ENCODE peak calls at places on chromosome 22, in eight cellular contexts. H is GM20000, Y is chondrocyte, S is lung, L is spleen, V is fibroblast of lung, M is GM12865, Z is upper lobe of right lung. W is an unnamed sample.

GRCh38 chr22:24496234-24496633 is 1.1 kb downstream of the UPB1 start:
- DNase-seq in M (no peak), Y (peak; percentile 30), Z (no peak), S (no peak), H (no peak), L (no peak), V (no peak), W (no peak)

GRCh38 chr22:17875156-17875555 is 100.9 kb upstream of the BID start:
- DNase-seq in S (no peak), H (no peak), M (no peak), L (no peak), V (no peak), Z (no peak), Y (no peak), W (no peak)

GRCh38 chr22:22022255-22022840 is 39.8 kb upstream of the TOP3B start:
- DNase-seq in L (no peak), H (no peak), Y (no peak), Z (no peak), M (no peak), V (no peak), S (no peak), W (no peak)

GRCh38 chr22:48358886-48359612 is 1468.6 kb downstream of the BRD1 start:
- DNase-seq in V (no peak), M (no peak), S (no peak), H (no peak), L (peak; percentile 38), Y (no peak), Z (peak; percentile 56), W (no peak)

GRCh38 chr22:49448546-49448945 is 379.1 kb downstream of the BRD1 start:
- DNase-seq in V (no peak), Y (no peak), H (no peak), M (no peak), S (no peak), Z (no peak), L (no peak), W (no peak)

GRCh38 chr22:20083891-20084546 is 4.0 kb downstream of the DGCR8 start:
- DNase-seq in V (no peak), L (peak; percentile 23), M (no peak), Y (no peak), S (no peak), H (no peak), Z (no peak), W (no peak)

GRCh38 chr22:19492504-19493174 is 12.9 kb downstream of the CDC45 start:
- DNase-seq in Z (no peak), L (no peak), Y (no peak), V (no peak), S (no peak), H (no peak), M (no peak), W (no peak)

GRCh38 chr22:24579242-24579569 is 13.7 kb downstream of the LRRC75B start:
- DNase-seq in H (no peak), V (no peak), M (no peak), L (no peak), Z (no peak), S (no peak), Y (no peak), W (no peak)

GRCh38 chr22:30600925-30601324 is 6.0 kb upstream of the TCN2 start:
- DNase-seq in L (no peak), V (no peak), H (no peak), Z (no peak), S (no peak), M (no peak), Y (no peak), W (no peak)

GRCh38 chr22:43376765-43377485 is 33.8 kb upstream of the SCUBE1 start:
- DNase-seq in H (no peak), V (no peak), M (peak; percentile 93), Y (no peak), L (no peak), Z (no peak), S (no peak), W (no peak)

GRCh38 chr22:31243339-31244043 is 31.4 kb downstream of the LIMK2 start:
- DNase-seq in V (no peak), L (no peak), Y (no peak), M (no peak), Z (no peak), S (no peak), H (no peak), W (no peak)

GRCh38 chr22:32819120-32819519 is 17.6 kb downstream of the TIMP3 start:
- DNase-seq in Z (peak; percentile 30), S (no peak), M (no peak), L (no peak), Y (no peak), H (no peak), V (no peak), W (no peak)

GRCh38 chr22:17159504-17159951 is 451 bp upstream of the HDHD5 start:
- DNase-seq in Z (peak; percentile 80), S (peak; percentile 61), L (no peak), H (peak; percentile 57), M (peak; percentile 61), Y (no peak), V (peak; percentile 38), W (no peak)

GRCh38 chr22:27405672-27406388 is 395.7 kb downstream of the MN1 start:
- DNase-seq in Y (no peak), S (peak; percentile 31), V (peak; percentile 37), L (no peak), H (peak; percentile 38), M (peak; percentile 16), Z (peak; percentile 74), W (peak; percentile 88)

GRCh38 chr22:20957118-20957690 is 9.9 kb upstream of the AIFM3 start:
- DNase-seq in V (no peak), M (peak; percentile 20), H (peak; percentile 67), Y (no peak), L (peak; percentile 82), Z (peak; percentile 76), S (no peak), W (peak; percentile 82)

GRCh38 chr22:19728836-19729235 is 5.5 kb downstream of the GP1BB start:
- DNase-seq in M (no peak), V (no peak), H (no peak), Z (no peak), Y (no peak), L (no peak), S (no peak), W (no peak)

GRCh38 chr22:46119093-46119728 is 31.1 kb upstream of the PPARA start:
- DNase-seq in M (no peak), V (no peak), Z (no peak), H (no peak), Y (no peak), L (no peak), S (no peak), W (no peak)
- TF ChIP-seq CTCF in M (no peak), V (no peak), Z (no peak), H (no peak), Y (no peak), L (no peak), S (no peak), W (no peak)

GRCh38 chr22:36486619-36487384 is 5.4 kb upstream of the TXN2 start:
- DNase-seq in Y (no peak), L (no peak), H (no peak), Z (no peak), M (peak; percentile 55), V (peak; percentile 61), S (peak; percentile 36), W (no peak)
- TF ChIP-seq CTCF in Y (peak; percentile 85), L (peak; percentile 62), H (no peak), Z (peak; percentile 68), M (peak; percentile 50), V (peak; percentile 79), S (peak; percentile 49), W (peak; percentile 74)

DNA sequence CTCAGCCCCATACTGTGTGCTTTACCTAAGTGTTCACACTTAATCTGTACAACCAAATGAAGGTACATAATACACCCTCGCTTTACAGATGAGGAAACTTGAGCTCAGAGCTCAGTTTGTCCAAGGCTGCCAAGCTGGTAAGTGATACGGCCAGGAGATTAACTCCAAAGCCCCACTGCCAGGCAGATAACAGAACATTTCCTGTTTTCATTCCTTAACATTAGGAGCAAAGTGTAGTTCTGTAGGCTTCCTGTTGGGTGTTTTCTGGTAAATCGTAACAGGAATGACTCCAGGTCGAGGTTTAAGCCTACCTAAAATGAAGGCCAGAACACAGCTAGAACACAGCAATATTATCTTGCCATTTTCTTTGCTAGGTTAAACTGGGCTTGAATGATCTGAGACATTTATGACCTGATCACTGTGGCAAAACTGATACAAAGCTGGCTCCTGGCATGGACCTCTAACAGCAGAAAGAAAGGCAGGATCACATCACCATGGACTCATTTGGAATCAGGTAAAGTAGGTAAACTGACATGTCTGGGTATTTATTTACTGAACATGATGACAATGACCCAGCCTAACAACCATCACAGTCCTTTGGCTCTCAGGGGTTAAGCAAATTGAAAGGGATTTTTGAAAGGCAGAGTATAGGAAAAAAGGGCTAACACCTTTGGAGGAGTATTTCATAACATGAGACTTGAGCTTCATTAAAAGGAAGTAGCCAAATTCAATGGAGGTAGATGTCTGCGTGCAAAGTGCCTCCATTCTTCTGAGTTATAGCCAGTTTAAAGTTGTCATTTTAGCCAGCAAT is 3.9 kb upstream of the NUP50 start:
- DNase-seq in Y (no peak), V (no peak), L (no peak), S (no peak), M (no peak), H (no peak), Z (no peak), W (no peak)
- TF ChIP-seq CTCF in Y (peak; percentile 34), V (no peak), L (no peak), S (no peak), M (no peak), H (no peak), Z (peak; percentile 12), W (no peak)

GRCh38 chr22:40436460-40437431 is 66.4 kb downstream of the SGSM3 start:
- DNase-seq in S (no peak), Y (no peak), M (peak; percentile 93), L (no peak), V (peak; percentile 80), H (peak; percentile 57), Z (no peak), W (no peak)
- TF ChIP-seq CTCF in S (peak; percentile 40), Y (peak; percentile 99), M (peak; percentile 50), L (peak; percentile 66), V (peak; percentile 43), H (peak; percentile 14), Z (peak; percentile 74), W (peak; percentile 78)

DNA sequence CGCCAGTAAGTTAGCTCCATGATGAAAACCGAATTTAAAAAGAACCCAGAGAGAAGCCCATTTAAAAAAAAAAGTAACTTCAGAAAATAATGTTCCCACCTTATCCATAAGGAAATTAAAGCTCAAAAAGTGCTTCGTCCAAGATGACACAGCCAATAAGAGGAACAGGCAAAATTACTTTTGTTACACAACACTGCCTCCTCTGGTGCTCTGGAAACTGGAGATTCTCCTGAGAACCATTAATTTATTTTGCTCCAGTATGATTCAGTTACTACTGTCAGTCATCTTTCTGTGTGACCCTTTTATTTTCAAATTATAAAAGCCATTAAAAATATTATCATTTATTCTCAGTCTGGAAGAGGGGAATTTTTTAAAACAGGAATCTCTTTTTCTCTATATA is 2.0 kb downstream of the IFT27 start:
- DNase-seq in V (peak; percentile 47), M (no peak), S (no peak), Y (no peak), L (no peak), H (no peak), Z (no peak), W (no peak)
- TF ChIP-seq CTCF in V (peak; percentile 48), M (peak; percentile 12), S (peak; percentile 10), Y (peak; percentile 81), L (no peak), H (no peak), Z (peak; percentile 44), W (peak; percentile 59)

GRCh38 chr22:41511521-41511968 is 32.7 kb downstream of the POLR3H start:
- DNase-seq in H (no peak), Y (no peak), L (no peak), M (no peak), V (no peak), Z (no peak), S (no peak), W (no peak)
- TF ChIP-seq CTCF in H (no peak), Y (no peak), L (no peak), M (no peak), V (no peak), Z (no peak), S (no peak), W (no peak)

W was measured in osteocyte.